ENCODE peak calls at places on chromosomes 13 and 19, in four cellular contexts. Z, G, V and P are unnamed samples.

GRCh38 chr13:112933649-112934048 is 35.4 kb upstream of the MCF2L start:
- DNase-seq in G (no peak), Z (no peak), V (no peak), P (no peak)

GRCh38 chr19:1445932-1446712 is 3.8 kb upstream of the APC2 start:
- DNase-seq in V (peak; percentile 73), G (no peak), Z (no peak), P (no peak)

GRCh38 chr13:32804673-32805260 is 211.5 kb upstream of the KL start:
- DNase-seq in V (no peak), G (no peak), Z (no peak), P (no peak)

GRCh38 chr19:2532252-2533071 is 56.5 kb downstream of the GADD45B start:
- DNase-seq in G (no peak), V (no peak), Z (peak; percentile 84), P (no peak)

GRCh38 chr19:54918499-54918898 is 12.6 kb downstream of the NCR1 start:
- DNase-seq in G (no peak), V (peak; percentile 71), Z (no peak), P (no peak)

GRCh38 chr19:49546825-49547565 is 19.2 kb downstream of the RCN3 start:
- DNase-seq in G (peak; percentile 86), V (peak; percentile 91), Z (no peak), P (peak; percentile 78)

GRCh38 chr13:93244918-93245280 is 18.3 kb downstream of the GPC6 start:
- DNase-seq in V (no peak), Z (no peak), G (no peak), P (no peak)

GRCh38 chr13:88704600-88705275 is 1033.6 kb downstream of the SLITRK5 start:
- DNase-seq in V (no peak), G (no peak), Z (no peak), P (no peak)

GRCh38 chr19:10826846-10827245 is 9.2 kb downstream of the TMED1 start:
- DNase-seq in V (no peak), Z (no peak), G (no peak), P (no peak)

GRCh38 chr13:21849323-21849722 is 178.4 kb downstream of the FGF9 start:
- DNase-seq in V (peak; percentile 52), Z (peak; percentile 2), G (no peak), P (peak; percentile 19)

GRCh38 chr13:73107970-73108369 is 49.2 kb downstream of the KLF5 start:
- DNase-seq in Z (no peak), V (no peak), G (no peak), P (no peak)

GRCh38 chr13:40221131-40221459 is 445.3 kb downstream of the FOXO1 start:
- DNase-seq in Z (no peak), V (no peak), G (no peak), P (no peak)

GRCh38 chr13:25167775-25168174 is 4.3 kb downstream of the AMER2 start:
- DNase-seq in V (no peak), Z (no peak), G (no peak), P (no peak)

GRCh38 chr13:34413538-34414210 is 528.4 kb upstream of the NBEA start:
- DNase-seq in G (no peak), Z (no peak), V (no peak), P (no peak)

GRCh38 chr19:49387936-49388372 is at the start of gene KASH5:
- DNase-seq in V (no peak), G (no peak), Z (no peak), P (peak; percentile 82)

GRCh38 chr13:20090349-20090748 is 70.5 kb downstream of the GJA3 start:
- DNase-seq in Z (no peak), G (no peak), V (no peak), P (no peak)

GRCh38 chr13:104773775-104774174 is 1707.6 kb upstream of the SLC10A2 start:
- DNase-seq in Z (no peak), G (no peak), V (no peak), P (no peak)

GRCh38 chr19:2039959-2040646 is 10.9 kb downstream of the MKNK2 start:
- DNase-seq in G (no peak), V (no peak), Z (no peak), P (peak; percentile 35)

GRCh38 chr19:19655051-19655594 is 8.4 kb downstream of the ATP13A1 start:
- DNase-seq in Z (no peak), V (no peak), G (no peak), P (no peak)

GRCh38 chr19:28519950-28520861 is 692.7 kb downstream of the UQCRFS1 start:
- DNase-seq in V (no peak), Z (no peak), G (no peak), P (peak; percentile 65)

GRCh38 chr19:10114651-10115391 is 3.3 kb downstream of the P2RY11 start:
- DNase-seq in G (no peak), Z (no peak), V (peak; percentile 70), P (no peak)

GRCh38 chr19:47699360-47699917 is 13.8 kb upstream of the EHD2 start:
- DNase-seq in V (peak; percentile 92), Z (no peak), G (no peak), P (peak; percentile 70)

GRCh38 chr19:11377237-11377636 is 2.8 kb downstream of the SWSAP1 start:
- DNase-seq in G (no peak), V (no peak), Z (no peak), P (peak; percentile 91)

GRCh38 chr19:30924670-30925069 is 424.6 kb downstream of the TSHZ3 start:
- DNase-seq in G (no peak), V (no peak), Z (no peak), P (no peak)

GRCh38 chr13:102399791-102400618 is 1.8 kb downstream of the FGF14 start:
- DNase-seq in G (no peak), V (peak; percentile 82), Z (no peak), P (no peak)

GRCh38 chr19:3636506-3636905 is 9.9 kb upstream of the CACTIN start:
- DNase-seq in G (no peak), V (no peak), Z (no peak), P (no peak)
- H3K36me3 ChIP-seq in G (peaks cover 59% of the 10 kb centered on the region), V (peaks cover 11% of the 10 kb centered on the region), Z (no peaks in the 10 kb centered on the region), P (no peaks in the 10 kb centered on the region)

GRCh38 chr13:64534302-64534701 is 2695.8 kb downstream of the PCDH9 start:
- DNase-seq in Z (no peak), V (no peak), G (no peak), P (no peak)

GRCh38 chr13:64529874-64530485 is 2700.2 kb downstream of the PCDH9 start:
- DNase-seq in Z (no peak), G (no peak), V (peak; percentile 71), P (no peak)

GRCh38 chr13:64525687-64526086 is 2704.4 kb downstream of the PCDH9 start:
- DNase-seq in G (no peak), Z (no peak), V (no peak), P (no peak)

GRCh38 chr13:64527561-64527960 is 2702.6 kb downstream of the PCDH9 start:
- DNase-seq in V (no peak), Z (no peak), G (no peak), P (no peak)

GRCh38 chr13:64531400-64531799 is 2698.7 kb downstream of the PCDH9 start:
- DNase-seq in Z (no peak), V (no peak), G (no peak), P (no peak)
- TF ChIP-seq CTCF in Z (no peak), V (no peak), G (no peak), P (no peak)

DNA sequence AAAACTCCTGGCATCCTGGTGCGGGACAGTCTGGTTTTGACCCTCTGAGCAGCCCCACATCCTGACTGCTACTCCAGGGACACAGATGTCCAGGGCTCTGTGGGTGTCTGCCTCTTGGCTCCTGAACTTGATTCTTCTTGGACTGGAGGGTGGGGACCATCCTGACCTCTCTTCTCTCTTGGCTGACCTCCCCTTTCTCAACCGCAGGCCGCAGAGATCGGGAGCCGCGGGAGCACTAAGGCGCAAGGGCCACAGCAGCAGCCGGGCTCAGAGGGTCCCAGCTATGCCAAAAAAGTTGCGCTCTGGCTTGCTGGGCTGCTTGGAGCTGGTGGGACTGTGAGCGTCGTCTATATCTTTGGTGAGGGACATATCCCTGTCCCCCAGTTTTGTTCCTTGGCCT is 1.0 kb downstream of the TIMM50 start:
- DNase-seq in G (no peak), V (no peak), Z (no peak), P (no peak)
- H3K36me3 ChIP-seq in G (peaks cover 16% of the 10 kb centered on the region), V (peaks cover 39% of the 10 kb centered on the region), Z (peaks cover 40% of the 10 kb centered on the region), P (peaks cover 3% of the 10 kb centered on the region)

DNA sequence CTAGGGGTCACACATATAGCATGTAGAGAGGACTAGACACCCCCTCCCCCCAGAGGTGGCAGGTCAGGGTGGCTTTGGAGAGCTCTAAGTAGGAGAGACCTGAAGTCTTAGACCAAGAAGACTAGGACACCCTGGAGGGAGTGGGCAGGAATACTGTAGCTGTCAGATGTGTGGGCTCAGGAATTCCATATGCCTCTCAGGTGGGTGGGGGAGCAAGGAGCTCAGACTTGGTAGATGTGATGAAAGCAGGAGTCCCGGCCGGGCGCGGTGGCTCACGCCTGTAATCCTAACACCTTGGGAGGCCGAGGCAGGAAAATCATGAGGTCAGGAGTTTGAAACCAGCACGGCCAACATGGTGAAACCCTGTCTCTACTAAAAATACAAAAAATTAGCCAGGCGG is 1.6 kb downstream of the CRB3 start:
- DNase-seq in V (no peak), Z (no peak), G (no peak), P (no peak)
- TF ChIP-seq CTCF in V (no peak), Z (no peak), G (no peak), P (no peak)

GRCh38 chr19:16117594-16118033 is 5.9 kb downstream of the RAB8A start:
- DNase-seq in Z (no peak), G (no peak), V (peak; percentile 72), P (no peak)

GRCh38 chr19:16115309-16116039 is 3.8 kb downstream of the RAB8A start:
- DNase-seq in Z (no peak), V (no peak), G (no peak), P (no peak)

GRCh38 chr19:16121141-16121540 is 9.5 kb downstream of the RAB8A start:
- DNase-seq in G (no peak), V (no peak), Z (no peak), P (no peak)

GRCh38 chr19:16116067-16116466 is 4.4 kb downstream of the RAB8A start:
- DNase-seq in G (no peak), Z (no peak), V (no peak), P (no peak)

DNA sequence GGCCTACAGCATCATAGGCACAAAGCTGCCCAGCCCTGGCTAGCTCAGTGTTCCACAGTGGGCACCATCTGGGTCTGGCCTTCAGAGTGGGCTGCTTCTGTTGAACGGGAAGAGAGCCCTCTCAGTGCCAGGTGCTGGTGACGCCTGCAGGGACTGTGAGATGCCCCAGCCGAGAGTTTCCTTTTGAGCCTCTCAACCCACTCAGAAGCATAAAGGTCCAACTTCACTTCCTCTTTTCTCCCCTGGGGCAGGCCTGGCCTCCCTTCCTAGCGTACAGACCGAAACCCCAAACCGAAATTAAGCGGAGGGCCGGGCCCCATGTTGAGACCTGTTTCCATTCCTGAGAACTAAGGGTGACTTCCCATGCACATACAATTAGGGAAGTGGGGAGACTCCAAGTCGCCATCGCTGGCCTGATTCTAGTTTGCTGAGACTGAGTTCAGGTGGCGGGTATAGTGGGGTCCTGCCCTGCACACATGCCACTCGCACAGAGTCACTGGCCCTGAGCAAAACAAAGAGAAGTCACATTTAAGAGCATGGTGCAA is 6.9 kb downstream of the RAB8A start:
- DNase-seq in G (no peak), V (no peak), Z (no peak), P (peak; percentile 31)
- H3K36me3 ChIP-seq in G (peaks cover 54% of the 10 kb centered on the region), V (peaks cover 62% of the 10 kb centered on the region), Z (no peaks in the 10 kb centered on the region), P (no peaks in the 10 kb centered on the region)

GRCh38 chr19:16628183-16628983 is at the start of gene MED26:
- DNase-seq in G (peak; percentile 94), V (peak; percentile 97), Z (peak; percentile 36), P (peak; percentile 98)
- TF ChIP-seq CTCF in G (no peak), V (no peak), Z (no peak), P (no peak)

GRCh38 chr19:45615795-45616708 is 14.0 kb upstream of the GPR4 start:
- DNase-seq in G (peak; percentile 80), Z (no peak), V (peak; percentile 100), P (peak; percentile 95)
- H3K36me3 ChIP-seq in G (peaks cover 42% of the 10 kb centered on the region), Z (no peaks in the 10 kb centered on the region), V (peaks cover 35% of the 10 kb centered on the region), P (no peaks in the 10 kb centered on the region)

GRCh38 chr13:36673352-36673751 is 468 bp upstream of the SERTM1 start:
- DNase-seq in V (no peak), G (no peak), Z (no peak), P (no peak)
- TF ChIP-seq CTCF in V (no peak), G (no peak), Z (no peak), P (no peak)